ENCODE peak calls at places on chromosomes 6 and 20, in five cellular contexts. Q is sigmoid colon, U is mammary epithelial cell, O is lower lobe of right lung, Z is transverse colon. R is an unnamed sample.
A peak's percentile ranks its signal among the peaks of the same experiment; 100 is the strongest.

GRCh38 chr6:19866900-19867627 is 29.9 kb downstream of the ID4 start:
- DNase-seq in Q (no peak), Z (no peak), O (no peak), U (peak; percentile 91), R (no peak)

GRCh38 chr6:168314948-168315347 is 4.6 kb downstream of the DACT2 start:
- DNase-seq in O (no peak), U (no peak), Z (no peak), Q (no peak), R (no peak)

GRCh38 chr6:93350774-93351173 is 68.6 kb downstream of the EPHA7 start:
- DNase-seq in O (no peak), U (no peak), Q (no peak), Z (no peak), R (no peak)

GRCh38 chr20:32207626-32208498 is at the start of the genes PLAGL2 and POFUT1:
- DNase-seq in Q (peak; percentile 91), U (peak; percentile 87), Z (peak; percentile 93), O (peak; percentile 94), R (peak; percentile 92)

GRCh38 chr20:9758752-9759151 is 80.1 kb downstream of the PAK5 start:
- DNase-seq in O (no peak), U (no peak), Q (no peak), Z (no peak), R (no peak)

GRCh38 chr6:134379086-134379485 is 61.2 kb upstream of the SGK1 start:
- DNase-seq in Q (no peak), U (peak; percentile 97), O (peak; percentile 60), Z (peak; percentile 84), R (no peak)

GRCh38 chr20:17327185-17327780 is 100.4 kb downstream of the PCSK2 start:
- DNase-seq in Q (no peak), Z (no peak), O (no peak), U (no peak), R (no peak)

GRCh38 chr20:50012282-50013263 is 29.8 kb downstream of the SNAI1 start:
- DNase-seq in Z (peak; percentile 28), U (no peak), O (no peak), Q (no peak), R (peak; percentile 94)

GRCh38 chr6:2841264-2842138 is at the start of gene SERPINB1:
- DNase-seq in Q (peak; percentile 93), U (peak; percentile 86), Z (peak; percentile 95), O (peak; percentile 98), R (no peak)

GRCh38 chr6:34529665-34530327 is 26.3 kb downstream of the SPDEF start:
- DNase-seq in Z (peak; percentile 42), Q (no peak), U (no peak), O (peak; percentile 44), R (no peak)

GRCh38 chr6:37022135-37022863 is 16.8 kb downstream of the FGD2 start:
- DNase-seq in U (no peak), Z (no peak), O (peak; percentile 28), Q (no peak), R (no peak)

GRCh38 chr20:1150218-1150617 is 31.8 kb downstream of the PSMF1 start:
- DNase-seq in U (peak; percentile 5), O (no peak), Z (no peak), Q (no peak), R (no peak)

GRCh38 chr6:4350571-4351505 is 215.5 kb upstream of the ECI2 start:
- DNase-seq in Z (no peak), Q (no peak), O (no peak), U (peak; percentile 50), R (no peak)

GRCh38 chr6:2899596-2899995 is 3.5 kb downstream of the SERPINB9 start:
- DNase-seq in Z (no peak), U (no peak), Q (no peak), O (no peak), R (no peak)

GRCh38 chr6:10510592-10511367 is 10.4 kb upstream of the GCNT2 start:
- DNase-seq in U (peak; percentile 27), Z (peak; percentile 73), O (peak; percentile 80), Q (peak; percentile 84), R (peak; percentile 82)

GRCh38 chr6:70110128-70111022 is 192.5 kb downstream of the COL9A1 start:
- DNase-seq in U (no peak), Q (no peak), Z (no peak), O (no peak), R (no peak)

GRCh38 chr20:57504411-57504810 is 20.5 kb downstream of the CTCFL start:
- DNase-seq in Q (no peak), O (no peak), U (no peak), Z (no peak), R (no peak)

GRCh38 chr6:29552512-29553051 is 7.0 kb downstream of the UBD start:
- DNase-seq in U (peak; percentile 53), Q (no peak), Z (no peak), O (no peak), R (peak; percentile 40)
- H3K4me3 ChIP-seq in U (no peak overlapping the region), Q (peak overlapping the region; percentile 47), Z (no peak overlapping the region), O (peak overlapping the region; percentile 54), R (no peak overlapping the region)

GRCh38 chr20:38947931-38948362 is 14.2 kb upstream of the DHX35 start:
- DNase-seq in U (no peak), Z (no peak), Q (no peak), O (no peak), R (no peak)
- H3K36me3 ChIP-seq in U (peaks cover 38% of the 10 kb centered on the region), Z (no peaks in the 10 kb centered on the region), Q (peaks cover 22% of the 10 kb centered on the region), O (no peaks in the 10 kb centered on the region), R (peaks cover 97% of the 10 kb centered on the region)

DNA sequence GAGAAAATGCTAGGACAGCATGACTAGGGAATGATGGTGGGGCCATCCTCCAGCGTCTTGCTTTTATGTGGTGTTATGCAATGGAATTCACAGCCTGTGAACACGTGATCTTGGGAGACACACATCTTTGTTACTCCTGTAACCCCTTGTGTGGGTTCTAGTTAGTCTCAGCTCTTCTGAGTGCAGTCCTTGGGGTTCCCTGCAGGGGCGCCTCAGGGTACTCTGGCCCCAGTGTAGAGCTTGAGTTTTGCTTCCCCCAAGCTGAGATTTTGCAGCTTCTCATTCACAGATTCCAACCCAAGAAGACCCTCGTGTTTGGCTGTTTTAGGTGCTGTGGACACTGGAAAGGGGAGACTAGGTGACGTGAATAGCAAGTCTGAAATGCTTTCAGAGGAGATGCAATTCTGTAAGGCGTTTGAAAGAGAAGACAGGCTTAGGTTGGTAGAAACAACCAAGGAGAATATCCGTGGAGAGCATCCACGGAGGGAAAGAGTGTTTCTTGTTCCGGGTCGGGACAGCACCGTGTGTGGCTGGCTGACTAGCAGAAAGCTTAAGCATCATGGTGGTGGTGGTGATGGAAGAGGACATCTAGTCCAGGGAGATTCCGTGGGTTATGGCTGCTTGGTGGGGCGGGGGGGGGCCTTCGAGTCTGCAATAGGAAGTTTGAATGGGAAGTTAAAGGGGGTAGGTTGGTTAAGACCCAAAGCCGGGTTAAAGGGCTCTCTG is 30.1 kb downstream of the DUSP22 start:
- DNase-seq in O (no peak), U (no peak), Q (peak; percentile 32), Z (peak; percentile 9), R (peak; percentile 72)
- TF ChIP-seq CTCF in O (no peak), U (no peak), Q (no peak), Z (no peak), R (peak; percentile 78)

DNA sequence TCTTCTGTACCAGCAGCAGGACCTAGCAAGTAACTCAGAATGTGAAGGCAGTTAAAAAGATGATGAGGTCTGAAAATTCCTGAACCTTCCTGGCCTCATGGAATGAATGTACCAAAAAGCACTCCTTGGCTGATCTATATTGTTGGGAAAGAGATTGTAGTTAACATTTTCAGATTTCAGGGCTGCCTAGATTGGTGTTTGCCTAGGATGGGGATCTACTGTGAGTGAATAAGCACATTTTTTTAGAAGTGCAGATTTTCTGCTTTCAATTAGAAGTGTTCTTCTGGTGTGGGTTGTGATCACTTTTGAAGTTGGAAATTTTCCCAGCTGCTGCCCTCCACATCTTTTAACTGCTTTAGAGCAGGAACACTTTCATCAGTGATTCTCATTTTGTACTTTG is 6.2 kb downstream of the MYLIP start:
- DNase-seq in Q (no peak), Z (no peak), U (no peak), O (no peak), R (no peak)
- H3K4me3 ChIP-seq in Q (no peak overlapping the region), Z (no peak overlapping the region), U (no peak overlapping the region), O (peak overlapping the region; percentile 2), R (no peak overlapping the region)

DNA sequence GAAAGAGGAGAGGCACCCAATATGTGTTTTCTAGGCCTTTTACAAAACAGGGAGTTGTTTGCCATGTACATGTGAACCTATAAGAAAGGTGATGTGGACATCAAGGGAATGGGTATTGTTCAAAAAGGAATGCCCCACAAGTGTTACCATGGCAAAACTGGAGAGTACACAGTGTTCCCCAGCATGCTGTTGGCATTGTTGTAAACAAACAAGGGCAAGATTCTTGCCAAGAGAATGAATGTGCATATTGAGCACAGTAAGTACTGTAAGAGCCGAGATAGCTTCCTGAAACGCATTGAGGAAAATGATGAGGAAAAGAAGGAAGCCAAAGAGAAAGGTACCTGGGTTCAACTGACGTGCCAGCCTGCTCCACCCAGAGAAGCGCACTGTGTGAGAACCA is 13.1 kb downstream of the QRSL1 start:
- DNase-seq in U (no peak), Z (no peak), O (no peak), Q (no peak), R (no peak)
- H3K36me3 ChIP-seq in U (peaks cover 25% of the 10 kb centered on the region), Z (peaks cover 50% of the 10 kb centered on the region), O (peaks cover 67% of the 10 kb centered on the region), Q (peaks cover 12% of the 10 kb centered on the region), R (peaks cover 87% of the 10 kb centered on the region)